ENCODE peak calls at places on chromosomes 6 and 20, in ten cellular contexts. C is CD4-positive, alpha-beta T cell; V is RWPE1; B is BJ; H is AG04450; X is breast epithelium; K is astrocyte; E is HFFc6; D is foreskin fibroblast; J is cardiac fibroblast. G is an unnamed sample.

GRCh38 chr20:11337361-11338130 is 580.1 kb upstream of the BTBD3 start:
- DNase-seq in C (no peak), V (no peak), B (no peak), H (no peak), X (no peak), K (no peak), E (no peak), D (no peak), J (no peak), G (no peak)

GRCh38 chr6:41371461-41371991 is 36.1 kb downstream of the NCR2 start:
- DNase-seq in C (no peak), V (no peak), B (no peak), H (peak; percentile 6), X (peak; percentile 60), K (peak; percentile 52), E (peak; percentile 14), D (peak; percentile 68), J (peak; percentile 58), G (no peak)

GRCh38 chr6:117222861-117223260 is 42.5 kb upstream of the VGLL2 start:
- DNase-seq in C (no peak), V (no peak), B (no peak), H (no peak), X (no peak), K (no peak), E (no peak), D (no peak), J (no peak), G (no peak)

GRCh38 chr20:34293589-34293988 is 9.6 kb downstream of the AHCY start:
- DNase-seq in C (no peak), V (no peak), B (no peak), H (no peak), X (no peak), K (no peak), E (no peak), D (no peak), J (no peak), G (no peak)

GRCh38 chr20:63536241-63536977 is 767 bp downstream of the PTK6 start:
- DNase-seq in C (no peak), V (peak; percentile 95), B (no peak), H (no peak), X (peak; percentile 82), K (no peak), E (no peak), D (peak; percentile 71), J (peak; percentile 70), G (no peak)

GRCh38 chr6:80537321-80537972 is 431.0 kb downstream of the BCKDHB start:
- DNase-seq in C (no peak), V (no peak), B (no peak), H (no peak), X (no peak), K (no peak), E (no peak), D (peak; percentile 12), J (no peak), G (no peak)

GRCh38 chr6:145699462-145699861 is 35.9 kb downstream of the EPM2A start:
- DNase-seq in C (no peak), V (peak; percentile 57), B (no peak), H (peak; percentile 10), X (no peak), K (peak; percentile 73), E (peak; percentile 60), D (peak; percentile 75), J (peak; percentile 92), G (no peak)

GRCh38 chr6:85458782-85459181 is 8.9 kb downstream of the NT5E start:
- DNase-seq in C (no peak), V (no peak), B (no peak), H (no peak), X (no peak), K (peak; percentile 53), E (no peak), D (peak; percentile 24), J (peak; percentile 49), G (no peak)

GRCh38 chr6:159762681-159763293 is 942 bp downstream of the ACAT2 start:
- DNase-seq in C (no peak), V (peak; percentile 14), B (no peak), H (no peak), X (no peak), K (no peak), E (no peak), D (no peak), J (no peak), G (peak; percentile 45)

GRCh38 chr6:168582581-168582981 is 141.6 kb downstream of the SMOC2 start:
- DNase-seq in C (no peak), V (no peak), B (no peak), H (no peak), X (no peak), K (no peak), E (no peak), D (no peak), J (no peak), G (no peak)

GRCh38 chr6:155340464-155341129 is 26.3 kb upstream of the TFB1M start:
- DNase-seq in C (no peak), V (no peak), B (no peak), H (peak; percentile 10), X (no peak), K (peak; percentile 62), E (peak; percentile 78), D (peak; percentile 54), J (peak; percentile 88), G (no peak)

GRCh38 chr6:1872649-1873131 is 263.0 kb downstream of the FOXC1 start:
- DNase-seq in C (no peak), V (no peak), B (peak; percentile 44), H (peak; percentile 61), X (no peak), K (peak; percentile 56), E (peak; percentile 41), D (peak; percentile 79), J (peak; percentile 65), G (no peak)

GRCh38 chr6:74942130-74942529 is 263.7 kb downstream of the COL12A1 start:
- DNase-seq in C (no peak), V (no peak), B (no peak), H (no peak), X (no peak), K (no peak), E (peak; percentile 22), D (peak; percentile 18), J (peak; percentile 22), G (no peak)

GRCh38 chr6:74936886-74937285 is 269.0 kb downstream of the COL12A1 start:
- DNase-seq in C (no peak), V (no peak), B (peak; percentile 47), H (no peak), X (no peak), K (peak; percentile 80), E (peak; percentile 45), D (peak; percentile 84), J (peak; percentile 87), G (no peak)

GRCh38 chr6:74939309-74939708 is 266.5 kb downstream of the COL12A1 start:
- DNase-seq in C (no peak), V (no peak), B (no peak), H (no peak), X (no peak), K (no peak), E (no peak), D (peak; percentile 11), J (peak; percentile 30), G (no peak)

GRCh38 chr6:74940211-74940610 is 265.6 kb downstream of the COL12A1 start:
- DNase-seq in C (no peak), V (no peak), B (no peak), H (no peak), X (no peak), K (peak; percentile 26), E (no peak), D (peak; percentile 7), J (peak; percentile 43), G (no peak)
- TF ChIP-seq CTCF in C (no peak), V (no peak), B (no peak), H (no peak), X (no peak), K (no peak), E (no peak), D (no peak), J (no peak), G (no peak)

GRCh38 chr6:32969685-32970412 is 1.5 kb downstream of the BRD2 start:
- DNase-seq in C (peak; percentile 51), V (peak; percentile 79), B (peak; percentile 77), H (peak; percentile 93), X (peak; percentile 67), K (peak; percentile 93), E (peak; percentile 91), D (peak; percentile 99), J (peak; percentile 98), G (peak; percentile 64)
- TF ChIP-seq CTCF in C (peak; percentile 52), V (no peak), B (peak; percentile 15), H (peak; percentile 33), X (peak; percentile 59), K (no peak), E (peak; percentile 66), D (no peak), J (peak; percentile 18), G (peak; percentile 7)

DNA sequence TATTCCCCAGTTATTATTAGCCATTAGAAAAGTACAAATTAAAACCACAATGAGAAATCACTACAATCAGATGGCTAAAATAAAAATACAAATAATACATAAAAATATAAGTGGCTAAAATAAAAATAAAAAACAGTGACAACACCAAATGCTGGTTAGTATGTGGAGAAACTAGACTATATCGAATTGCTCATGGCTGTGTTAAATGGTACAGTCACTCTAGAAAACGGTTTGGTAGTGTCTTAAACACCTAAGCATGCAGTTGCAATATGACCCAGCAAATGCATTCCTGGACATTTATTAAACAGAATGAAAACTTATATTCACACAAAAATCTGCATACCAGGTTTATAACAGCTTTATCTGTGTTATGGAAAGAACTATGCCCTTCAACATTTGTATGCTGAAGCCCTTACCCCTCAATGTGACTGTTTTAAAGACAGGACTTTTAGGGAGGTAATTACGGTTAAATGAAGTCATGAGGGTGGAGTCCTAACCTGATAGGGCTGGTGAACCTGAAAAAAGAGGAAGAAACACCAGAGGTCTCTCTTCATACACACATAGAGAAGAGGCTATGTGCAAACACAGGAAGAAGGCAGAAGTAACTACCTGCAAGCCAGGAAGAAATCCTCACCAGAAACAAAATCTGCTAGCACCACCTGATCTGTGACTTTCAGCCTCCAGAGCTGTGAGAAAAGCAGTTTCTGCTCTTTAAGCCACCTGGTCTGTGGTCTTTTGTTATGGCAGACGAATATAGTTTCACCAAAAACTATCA is 84.9 kb downstream of the ASCC3 start:
- DNase-seq in C (no peak), V (no peak), B (no peak), H (no peak), X (no peak), K (no peak), E (no peak), D (no peak), J (no peak), G (no peak)
- TF ChIP-seq CTCF in C (no peak), V (no peak), B (no peak), H (no peak), X (no peak), K (no peak), E (no peak), D (no peak), J (no peak), G (no peak)

DNA sequence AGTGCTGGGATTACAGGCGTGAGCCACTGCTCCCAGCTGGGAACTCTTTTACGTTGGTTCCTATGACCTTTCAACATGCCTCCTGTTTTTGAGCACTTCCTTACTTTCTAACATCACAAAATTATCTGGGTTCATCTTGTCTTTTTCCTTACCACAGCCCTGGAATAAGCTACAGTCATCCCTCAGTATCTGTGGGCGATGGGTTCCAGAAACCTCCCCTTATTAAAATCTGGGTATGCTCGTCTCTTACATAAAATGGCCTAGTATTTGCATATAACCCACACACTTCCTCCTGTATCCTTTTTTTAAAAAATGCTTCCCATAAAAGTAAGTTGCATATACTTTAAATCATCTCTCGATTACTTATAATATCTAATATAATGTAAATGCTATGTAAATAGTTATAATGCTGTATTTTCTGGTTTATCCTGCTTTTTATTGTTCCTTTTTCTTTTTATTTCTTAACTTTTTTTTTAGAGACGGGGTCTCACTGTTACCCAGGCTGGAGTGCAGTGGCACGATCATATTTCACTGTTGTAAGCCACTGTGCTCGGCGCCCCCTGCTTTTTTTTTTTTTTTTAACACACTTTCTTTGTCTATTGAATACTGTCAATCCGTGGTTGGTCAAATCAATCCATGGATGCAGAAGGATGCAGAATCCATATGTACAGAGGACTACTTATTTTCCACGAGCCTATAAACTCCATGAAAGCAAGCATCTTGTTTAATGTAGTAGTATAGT is 9.2 kb downstream of the RPF2 start:
- DNase-seq in C (no peak), V (no peak), B (no peak), H (no peak), X (no peak), K (no peak), E (no peak), D (no peak), J (no peak), G (no peak)
- TF ChIP-seq CTCF in C (no peak), V (peak; percentile 7), B (no peak), H (no peak), X (no peak), K (no peak), E (peak; percentile 46), D (no peak), J (no peak), G (no peak)

G was measured in natural killer cell.